ENCODE peak calls at places on chromosomes 7 and 10, in four cellular contexts. A is tibial artery, P is left ventricle myocardium inferior, J is brain microvascular endothelial cell. H is an unnamed sample.

GRCh38 chr10:986137-986825 is 2.0 kb upstream of the GTPBP4 start:
- DNase-seq in J (peak), A (no peak), P (no peak), H (no peak)

GRCh38 chr7:102303669-102304422 is 17.2 kb downstream of the SH2B2 start:
- DNase-seq in A (no peak), P (no peak), J (no peak), H (no peak)

GRCh38 chr7:29342761-29343160 is 148.2 kb downstream of the CHN2 start:
- DNase-seq in A (no peak), J (no peak), P (no peak), H (no peak)

GRCh38 chr10:121616291-121616690 is 18.0 kb upstream of the FGFR2 start:
- DNase-seq in P (no peak), A (no peak), J (no peak), H (no peak)

GRCh38 chr7:151813997-151814396 is 62.9 kb downstream of the PRKAG2 start:
- DNase-seq in J (no peak), P (no peak), A (no peak), H (no peak)

GRCh38 chr10:58577394-58577793 is 64.7 kb downstream of the BICC1 start:
- DNase-seq in J (no peak), P (no peak), A (no peak), H (no peak)

GRCh38 chr10:129956285-129956649 is 7.8 kb downstream of the EBF3 start:
- DNase-seq in J (no peak), P (no peak), A (peak), H (no peak)

GRCh38 chr7:29609162-29610030 is 45.8 kb downstream of the PRR15 start:
- DNase-seq in P (no peak), J (no peak), A (no peak), H (peak)

GRCh38 chr7:30184804-30185487 is 50.2 kb downstream of the MTURN start:
- DNase-seq in J (no peak), A (peak), P (peak), H (no peak)

GRCh38 chr10:133258066-133258817 is 18.4 kb downstream of the ADAM8 start:
- DNase-seq in P (no peak), J (no peak), A (no peak), H (no peak)

GRCh38 chr10:133259603-133259992 is 17.1 kb downstream of the ADAM8 start:
- DNase-seq in J (no peak), P (no peak), A (no peak), H (no peak)

GRCh38 chr10:133260895-133261725 is 15.6 kb downstream of the ADAM8 start:
- DNase-seq in P (peak), A (peak), J (no peak), H (no peak)

GRCh38 chr10:133257489-133258065 is 19.1 kb downstream of the ADAM8 start:
- DNase-seq in A (peak), P (peak), J (no peak), H (no peak)

DNA sequence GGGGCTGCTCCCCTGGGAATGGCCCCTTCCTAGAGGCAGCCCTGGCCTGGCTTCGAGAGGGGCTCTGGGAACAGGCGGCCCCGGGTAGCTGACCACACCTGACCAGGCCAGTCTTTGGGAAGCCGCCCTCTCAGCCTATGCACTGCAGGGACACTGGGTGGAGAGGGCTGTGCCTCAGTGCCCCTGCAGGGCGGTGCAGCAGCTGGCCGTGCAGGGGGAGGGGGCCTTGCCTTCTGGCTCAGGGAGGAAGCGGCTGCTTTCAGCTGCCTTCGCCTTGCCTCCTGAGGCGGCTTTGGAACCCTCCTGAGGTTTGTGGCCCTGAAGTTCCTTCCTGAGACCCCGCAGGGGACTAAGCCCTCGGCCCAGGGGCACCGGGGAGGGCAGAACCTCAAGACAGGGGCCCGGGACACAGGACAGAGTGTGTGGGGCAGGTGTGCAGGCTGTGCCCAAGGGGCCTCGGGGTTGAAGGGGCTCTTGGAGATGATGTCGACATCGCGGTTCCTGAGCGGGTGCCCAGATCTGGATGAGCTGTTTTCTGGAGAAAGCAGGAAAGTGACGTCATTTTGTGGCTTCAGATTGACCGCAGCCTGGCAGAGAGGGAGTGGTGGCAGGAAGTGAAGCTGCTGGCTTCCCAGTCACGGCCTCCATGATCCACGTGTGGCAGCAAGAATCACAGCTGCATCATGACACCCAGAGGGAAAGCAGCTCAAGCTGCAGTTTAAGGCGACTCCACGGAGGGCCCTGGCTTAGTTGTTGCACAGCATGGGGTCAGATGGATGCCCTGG is 17.7 kb downstream of the ADAM8 start:
- DNase-seq in J (peak), A (peak), P (peak), H (no peak)
- H3K27ac ChIP-seq in J (peak), A (peak), P (peak), H (peak)

DNA sequence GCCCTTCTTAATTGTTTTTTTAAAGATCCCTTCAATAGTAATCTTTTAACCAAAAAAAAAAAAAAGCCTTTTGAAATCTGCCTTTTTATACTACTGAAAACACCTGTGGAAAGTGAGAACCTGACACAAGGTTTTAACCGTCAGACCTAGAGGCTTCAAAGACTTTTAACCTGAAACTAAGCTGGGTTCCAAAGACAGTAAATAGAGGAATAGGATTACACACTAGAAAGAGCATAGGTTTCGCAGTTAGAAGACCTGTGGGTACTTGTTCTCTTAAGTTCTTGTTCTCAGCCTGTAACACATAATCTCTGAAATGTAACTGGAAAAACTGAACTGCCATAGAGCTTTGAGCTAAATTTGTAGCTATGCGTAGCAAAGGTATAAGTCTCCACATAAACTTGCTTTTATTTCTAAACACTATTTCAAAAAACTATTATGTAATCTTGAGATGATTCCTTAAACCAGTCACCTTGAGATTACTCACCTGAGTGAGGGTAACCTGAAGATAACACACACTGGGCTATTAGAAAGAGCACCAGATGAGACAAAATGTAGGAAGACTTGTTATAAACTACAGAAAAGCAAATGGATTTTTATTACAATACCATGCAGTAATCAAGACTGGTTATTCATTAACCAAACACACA is 196.5 kb upstream of the FRMD4A start:
- DNase-seq in A (no peak), P (no peak), J (no peak), H (no peak)
- H3K27ac ChIP-seq in A (no peak), P (no peak), J (no peak), H (no peak)

GRCh38 chr7:42194218-42194617 is 42.8 kb downstream of the GLI3 start:
- DNase-seq in A (no peak), P (no peak), J (no peak), H (no peak)
- H3K27ac ChIP-seq in A (no peak), P (no peak), J (peak), H (no peak)

DNA sequence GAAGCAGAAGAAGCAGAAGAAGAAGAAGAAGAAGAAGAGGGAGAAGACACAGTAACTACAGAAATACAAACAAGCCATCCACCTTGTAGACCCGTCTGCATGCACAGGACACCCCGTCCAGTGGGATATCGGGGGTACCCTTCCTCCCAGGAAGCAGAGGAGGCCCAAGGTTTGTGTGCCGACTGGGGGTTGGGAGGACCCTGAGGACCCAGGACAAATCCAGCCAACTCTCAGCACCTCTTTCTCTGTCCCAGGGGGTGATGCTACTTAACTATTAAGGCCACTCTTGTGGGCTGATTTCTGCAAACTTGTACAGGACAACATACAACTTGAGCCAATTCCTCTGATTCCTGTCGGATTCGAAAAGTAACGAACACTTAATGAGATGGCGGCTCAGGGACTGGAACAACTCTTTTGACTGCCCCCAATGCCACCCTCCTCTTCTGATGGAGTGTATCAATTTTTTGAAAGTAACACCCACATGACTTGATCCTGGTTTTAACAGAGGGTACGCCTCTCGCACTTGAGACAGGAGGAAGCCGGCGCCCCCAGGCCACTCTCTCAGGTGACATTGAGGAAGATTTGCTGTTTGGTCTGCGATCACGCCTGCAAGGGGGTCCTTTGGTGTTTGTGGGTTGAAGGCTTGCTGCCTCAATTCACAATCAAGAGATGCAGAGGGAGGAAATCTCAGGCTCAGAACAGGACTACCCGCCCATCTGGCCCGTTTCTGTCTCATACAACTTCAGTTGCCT is 192.6 kb downstream of the TNS3 start:
- DNase-seq in P (no peak), J (no peak), A (peak), H (no peak)
- H3K27ac ChIP-seq in P (no peak), J (no peak), A (no peak), H (no peak)

H was measured in esophagus muscularis mucosa.